ENCODE peak calls at places on chromosomes 4 and X, in ten cellular contexts. U is AG04449, L is brain microvascular endothelial cell, I is ovary, C is chondrocyte, T is tibial artery, A is RWPE2, D is lower lobe of right lung, J is lower leg skin, W is dorsolateral prefrontal cortex. M is an unnamed sample.

GRCh38 chr4:86250616-86251015 is 109.2 kb downstream of the MAPK10 start:
- DNase-seq in A (no peak), I (no peak), U (no peak), W (no peak), T (no peak), L (no peak), J (no peak), D (no peak), C (no peak), M (no peak)

GRCh38 chrX:1336331-1337143 is at the start of gene IL3RA:
- DNase-seq in D (peak; percentile 66), L (peak; percentile 8), J (peak; percentile 47), T (peak; percentile 73), A (no peak), W (no peak), I (no peak), C (no peak), U (no peak), M (no peak)

GRCh38 chrX:48835524-48836329 is at the start of gene PCSK1N:
- DNase-seq in I (no peak), L (no peak), U (no peak), W (no peak), T (no peak), C (no peak), D (no peak), A (no peak), J (no peak), M (no peak)

GRCh38 chrX:41759817-41760216 is 35.8 kb downstream of the GPR82 start:
- DNase-seq in C (no peak), T (no peak), D (no peak), L (peak; percentile 6), J (no peak), W (no peak), I (no peak), A (no peak), U (no peak), M (no peak)

GRCh38 chr4:65538571-65538970 is 131.7 kb downstream of the EPHA5 start:
- DNase-seq in J (no peak), T (no peak), C (no peak), W (no peak), A (no peak), U (no peak), L (peak; percentile 82), D (no peak), I (no peak), M (no peak)

GRCh38 chr4:67779631-67780030 is 25.4 kb upstream of the GNRHR start:
- DNase-seq in U (no peak), J (no peak), W (no peak), A (no peak), L (no peak), I (no peak), T (no peak), C (no peak), D (no peak), M (no peak)

GRCh38 chr4:55947912-55948725 is 626 bp upstream of the CEP135 start:
- DNase-seq in L (peak; percentile 93), J (no peak), D (no peak), C (no peak), A (no peak), I (no peak), U (peak; percentile 90), W (no peak), T (no peak), M (no peak)

GRCh38 chrX:107700317-107700774 is 72.0 kb downstream of the PRPS1 start:
- DNase-seq in T (peak; percentile 73), I (peak; percentile 70), L (no peak), D (no peak), C (no peak), J (peak; percentile 75), U (no peak), A (no peak), W (no peak), M (no peak)

GRCh38 chrX:65726708-65727107 is 59.3 kb downstream of the MSN start:
- DNase-seq in J (no peak), D (no peak), C (no peak), A (no peak), W (no peak), U (no peak), L (no peak), I (no peak), T (no peak), M (no peak)

GRCh38 chr4:44908565-44908964 is 182.2 kb upstream of the GNPDA2 start:
- DNase-seq in I (no peak), L (no peak), U (no peak), W (no peak), T (no peak), J (no peak), C (no peak), D (no peak), A (no peak), M (no peak)
- TF ChIP-seq CTCF in I (no peak), L (no peak), U (no peak), W (no peak), T (no peak), J (no peak), C (no peak), D (no peak), A (no peak), M (no peak)

DNA sequence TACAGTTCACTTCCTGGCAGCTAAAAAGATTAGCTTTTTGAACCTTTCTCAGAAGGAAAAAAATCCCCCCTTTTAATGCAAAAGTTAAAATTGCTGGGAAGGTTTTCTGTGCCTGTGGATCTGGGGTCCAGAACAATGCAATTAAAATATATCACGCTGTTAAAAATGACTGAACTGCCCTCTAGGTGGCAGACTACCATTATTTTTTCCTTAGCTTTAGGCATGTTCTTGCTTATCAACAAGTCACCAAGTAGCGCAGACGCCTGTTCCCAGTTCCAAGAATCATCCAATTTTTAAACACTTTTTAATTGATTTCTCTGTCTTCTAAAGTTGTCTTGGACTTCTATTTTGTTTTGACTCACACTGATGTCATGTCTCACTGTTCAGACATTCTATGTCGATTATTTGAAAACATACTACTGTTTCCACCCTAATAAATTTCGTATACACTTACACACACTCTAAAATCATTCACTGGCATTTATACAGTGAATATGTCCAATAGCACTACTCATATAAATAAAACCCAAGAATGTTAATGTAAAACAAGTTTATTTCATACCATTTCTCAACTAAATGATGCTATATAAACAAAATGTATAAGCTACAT is 661.6 kb downstream of the RAPGEF2 start:
- DNase-seq in T (no peak), D (no peak), C (no peak), W (no peak), J (no peak), L (peak; percentile 70), A (no peak), I (no peak), U (no peak), M (no peak)
- TF ChIP-seq CTCF in T (peak; percentile 40), D (peak; percentile 49), C (peak; percentile 92), W (peak; percentile 66), J (no peak), L (peak; percentile 64), A (peak; percentile 78), I (no peak), U (peak; percentile 35), M (no peak)

GRCh38 chr4:39636786-39637185 is 1.9 kb downstream of the SMIM14 start:
- DNase-seq in A (no peak), J (no peak), I (no peak), U (no peak), W (no peak), T (no peak), C (no peak), L (peak; percentile 35), D (no peak), M (no peak)

GRCh38 chr4:39641451-39641850 is 2.8 kb upstream of the SMIM14 start:
- DNase-seq in U (no peak), L (no peak), D (no peak), A (no peak), J (no peak), C (no peak), T (no peak), I (no peak), W (no peak), M (no peak)

GRCh38 chr4:39635023-39635422 is 3.6 kb downstream of the SMIM14 start:
- DNase-seq in J (peak; percentile 32), I (no peak), W (no peak), U (no peak), C (no peak), D (no peak), L (no peak), A (no peak), T (no peak), M (no peak)

GRCh38 chr4:39637572-39638357 is 900 bp downstream of the SMIM14 start:
- DNase-seq in I (peak; percentile 63), U (no peak), C (no peak), W (peak; percentile 77), T (no peak), D (peak; percentile 73), J (peak; percentile 29), A (peak; percentile 72), L (peak; percentile 55), M (no peak)

DNA sequence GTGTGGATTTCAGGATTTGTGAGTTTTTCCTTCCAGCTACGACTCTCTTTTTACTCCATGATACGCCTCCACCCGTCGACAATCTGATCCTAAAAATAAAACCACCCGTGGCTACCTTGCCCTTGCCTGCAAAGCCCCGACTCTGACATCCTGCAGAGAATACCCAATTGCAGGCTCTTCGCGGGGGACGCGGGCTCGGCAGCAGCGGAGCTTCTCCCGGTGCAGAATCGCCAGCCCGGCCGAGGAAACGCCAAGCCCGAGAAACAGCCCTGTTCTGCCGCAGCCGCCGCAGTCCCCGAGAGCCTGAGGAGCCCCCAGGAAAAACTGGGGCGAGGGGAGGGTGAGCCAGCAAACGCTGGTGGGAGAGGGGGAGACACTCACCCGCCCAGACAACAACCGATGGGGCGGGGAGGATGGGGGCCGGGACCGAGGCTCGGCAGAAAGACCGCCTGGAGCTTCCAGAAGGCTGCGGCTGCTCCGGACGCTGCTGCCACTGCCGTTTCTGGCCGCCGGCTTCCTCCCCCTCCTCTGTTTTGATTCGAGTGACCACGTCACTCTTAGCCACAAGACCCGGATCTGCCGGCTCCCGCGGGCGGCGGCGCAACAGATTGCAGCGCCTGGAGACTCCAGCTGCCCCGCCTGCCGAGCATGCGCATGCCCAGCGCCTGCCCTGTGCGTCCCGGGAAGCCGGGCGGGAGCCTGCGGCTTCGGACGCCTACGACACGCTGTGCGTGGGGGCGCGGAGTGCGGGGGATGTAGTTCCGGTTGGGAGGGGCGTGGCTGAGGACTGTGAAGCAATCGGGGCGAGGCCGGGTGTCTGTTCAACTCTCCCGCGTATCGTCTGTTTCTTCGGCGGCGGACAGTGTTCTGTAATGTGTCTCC is at the start of gene SMIM14:
- DNase-seq in D (peak; percentile 99), W (peak; percentile 98), A (peak; percentile 98), T (peak; percentile 99), L (peak; percentile 97), U (peak; percentile 86), C (peak; percentile 100), I (peak; percentile 99), J (peak; percentile 96), M (peak; percentile 92)
- TF ChIP-seq CTCF in D (peak; percentile 34), W (peak; percentile 48), A (no peak), T (peak; percentile 27), L (no peak), U (peak; percentile 8), C (peak; percentile 16), I (peak; percentile 66), J (no peak), M (no peak)

DNA sequence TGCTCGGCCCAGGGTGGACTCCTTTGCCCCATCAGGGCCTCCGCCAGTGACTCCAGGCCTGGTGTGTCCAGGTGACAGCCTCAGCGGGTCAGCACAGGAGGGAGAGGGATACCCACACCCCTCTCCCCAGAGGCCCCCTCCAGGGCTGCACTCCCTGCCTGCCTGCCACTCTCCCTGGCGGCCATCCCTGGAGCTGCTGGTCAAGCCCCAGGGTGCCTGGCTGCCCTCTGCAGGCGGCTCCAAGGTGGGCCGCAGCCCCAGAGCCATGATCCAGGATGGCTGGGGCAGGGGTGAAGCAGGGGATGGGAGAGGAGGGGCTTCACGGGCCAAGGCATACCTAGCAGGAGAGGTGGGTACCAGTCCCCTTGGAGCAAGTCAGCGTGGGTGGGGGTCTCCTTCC is 3.8 kb downstream of the FGFRL1 start:
- DNase-seq in C (no peak), W (no peak), D (no peak), A (no peak), J (no peak), T (no peak), I (no peak), L (no peak), U (no peak), M (no peak)
- TF ChIP-seq CTCF in C (peak; percentile 11), W (peak; percentile 19), D (no peak), A (no peak), J (no peak), T (no peak), I (no peak), L (peak; percentile 68), U (no peak), M (no peak)

M was measured in activated B cell treated with CpG ODN at 0.5 μM for 24 hours.